ENCODE peak calls at places on chromosomes 4 and X, in ten cellular contexts. Y is A549, X is mesenchymal stem cell, R is MM.1S, S is GM23248, J is PC-9, T is HCT116, M is K562, D is PC-3, P is GM23338. Q is an unnamed sample.

GRCh38 chr4:1050486-1051213 is 39.2 kb downstream of the FGFRL1 start:
- DNase-seq in Y (no peak), X (no peak), R (no peak), S (no peak), J (no peak), T (no peak), M (no peak), D (no peak), P (no peak), Q (no peak)

GRCh38 chrX:11381464-11381863 is 88.3 kb downstream of the AMELX start:
- DNase-seq in Y (peak; percentile 46), X (peak; percentile 66), R (peak; percentile 40), S (peak; percentile 60), J (no peak), T (peak; percentile 24), M (peak; percentile 84), D (peak; percentile 77), P (peak; percentile 62), Q (peak; percentile 46)

GRCh38 chr4:16897991-16898827 is at the start of gene LDB2:
- DNase-seq in Y (no peak), X (peak; percentile 96), R (no peak), S (peak; percentile 83), J (no peak), T (no peak), M (no peak), D (no peak), P (peak; percentile 86), Q (no peak)

GRCh38 chr4:160414516-160414915 is 1311.6 kb downstream of the RAPGEF2 start:
- DNase-seq in Y (no peak), X (no peak), R (no peak), S (no peak), J (no peak), T (no peak), M (no peak), D (no peak), P (no peak), Q (no peak)

GRCh38 chrX:12240491-12240890 is 102.2 kb downstream of the FRMPD4 start:
- DNase-seq in Y (no peak), X (no peak), R (no peak), S (no peak), J (no peak), T (no peak), M (no peak), D (no peak), P (no peak), Q (no peak)

GRCh38 chr4:8010618-8011017 is 71.0 kb upstream of the AFAP1 start:
- DNase-seq in Y (no peak), X (peak; percentile 74), R (no peak), S (no peak), J (no peak), T (no peak), M (no peak), D (no peak), P (no peak), Q (peak; percentile 37)

GRCh38 chr4:54568184-54568583 is 89.6 kb upstream of the KIT start:
- DNase-seq in Y (no peak), X (peak; percentile 83), R (no peak), S (peak; percentile 84), J (peak; percentile 64), T (no peak), M (peak; percentile 62), D (peak; percentile 82), P (no peak), Q (no peak)

GRCh38 chr4:186326391-186326790 is 60.4 kb downstream of the F11 start:
- DNase-seq in Y (no peak), X (no peak), R (no peak), S (no peak), J (no peak), T (no peak), M (no peak), D (no peak), P (no peak), Q (no peak)

GRCh38 chr4:7157666-7158065 is 34.7 kb upstream of the SORCS2 start:
- DNase-seq in Y (no peak), X (no peak), R (no peak), S (no peak), J (no peak), T (no peak), M (no peak), D (no peak), P (no peak), Q (peak; percentile 62)

DNA sequence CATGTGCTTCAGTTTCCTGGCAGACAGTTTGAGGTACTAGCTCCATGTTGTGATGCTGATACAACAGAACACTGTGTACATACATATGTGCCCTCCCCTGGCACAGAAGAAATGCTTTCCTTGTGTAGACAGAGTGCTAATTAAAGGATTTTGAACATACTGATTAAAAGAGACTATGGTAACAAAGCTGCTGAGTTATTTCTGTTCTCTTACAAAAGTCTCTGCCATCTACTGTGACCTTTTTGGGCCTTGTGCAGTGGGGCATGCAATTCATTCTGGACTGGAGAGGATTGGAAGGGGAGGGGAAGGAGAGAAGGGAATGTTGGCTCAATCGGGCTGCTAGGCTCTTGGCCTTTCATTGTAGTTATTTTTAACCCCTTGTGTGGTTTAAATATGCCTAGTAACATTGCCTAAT is 6.0 kb downstream of the PDLIM5 start:
- DNase-seq in Y (no peak), X (peak; percentile 43), R (no peak), S (no peak), J (no peak), T (no peak), M (no peak), D (no peak), P (peak; percentile 43), Q (no peak)
- H3K4me2 ChIP-seq in Y (peak overlapping the region; percentile 74), X (peak overlapping the region; percentile 60), R (no peak overlapping the region), S (peak overlapping the region; percentile 64), J (peak overlapping the region; percentile 40), T (peak overlapping the region; percentile 14), M (peak overlapping the region; percentile 52), D (peak overlapping the region; percentile 33), P (peak overlapping the region; percentile 58), Q (peak overlapping the region; percentile 52)

GRCh38 chrX:130085551-130085986 is 24.7 kb downstream of the ELF4 start:
- DNase-seq in Y (no peak), X (peak; percentile 52), R (no peak), S (peak; percentile 16), J (no peak), T (no peak), M (no peak), D (no peak), P (no peak), Q (peak; percentile 47)

GRCh38 chrX:130083656-130084382 is 26.5 kb downstream of the ELF4 start:
- DNase-seq in Y (no peak), X (no peak), R (no peak), S (no peak), J (no peak), T (no peak), M (peak; percentile 40), D (no peak), P (no peak), Q (peak; percentile 11)

GRCh38 chrX:130084651-130085237 is 25.6 kb downstream of the ELF4 start:
- DNase-seq in Y (no peak), X (no peak), R (peak; percentile 27), S (no peak), J (no peak), T (no peak), M (peak; percentile 46), D (no peak), P (no peak), Q (peak; percentile 31)

GRCh38 chrX:130083107-130083490 is 27.2 kb downstream of the ELF4 start:
- DNase-seq in Y (no peak), X (no peak), R (no peak), S (no peak), J (no peak), T (no peak), M (peak; percentile 63), D (no peak), P (peak; percentile 34), Q (peak; percentile 17)

DNA sequence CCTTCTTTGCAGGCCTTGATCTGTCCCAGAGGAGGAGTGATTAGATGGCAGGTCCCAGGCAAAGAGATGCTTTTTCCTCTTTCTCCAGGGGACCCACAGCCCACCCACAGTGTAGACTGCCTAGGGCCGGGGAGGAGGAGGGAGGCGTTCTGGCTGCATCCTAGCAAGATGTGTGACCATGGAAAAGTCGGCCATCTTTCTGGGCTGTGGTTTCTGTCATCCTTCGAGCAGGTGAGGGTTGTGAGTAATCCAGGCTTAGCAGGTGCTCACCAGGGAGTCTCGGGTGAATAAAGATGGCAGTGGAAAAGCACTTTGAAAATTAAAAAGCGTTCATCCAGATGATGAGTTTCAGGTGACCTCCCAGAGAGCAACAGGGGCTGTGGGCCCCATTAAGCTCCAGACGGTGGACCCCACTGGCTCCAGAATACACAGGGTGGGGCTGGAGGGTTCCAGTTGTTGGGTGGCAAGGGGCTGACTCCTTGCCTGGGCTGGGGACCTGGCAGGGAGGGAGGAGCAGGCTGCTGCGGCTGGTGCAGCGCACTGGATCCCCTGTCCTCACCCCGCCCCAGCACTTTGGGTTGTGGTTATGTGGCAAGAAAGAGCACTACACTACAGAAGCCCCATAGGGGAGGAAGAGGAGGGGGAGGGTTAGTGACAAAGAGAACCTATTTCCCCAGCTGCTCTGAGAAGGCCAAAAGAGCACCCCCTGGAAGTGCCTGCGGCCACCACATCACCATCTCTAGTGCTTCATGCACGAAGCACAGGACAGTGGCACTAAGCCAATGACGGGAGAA is 23.7 kb downstream of the ELF4 start:
- DNase-seq in Y (no peak), X (no peak), R (no peak), S (no peak), J (no peak), T (no peak), M (no peak), D (no peak), P (no peak), Q (peak; percentile 53)
- H3K4me1 ChIP-seq in Y (peaks cover 3% of the 10 kb centered on the region), X (peaks cover 38% of the 10 kb centered on the region), R (peaks cover 42% of the 10 kb centered on the region), S (peaks cover 19% of the 10 kb centered on the region), J (peaks cover 10% of the 10 kb centered on the region), T (no peaks in the 10 kb centered on the region), M (peaks cover 65% of the 10 kb centered on the region), D (no peaks in the 10 kb centered on the region), P (peaks cover 3% of the 10 kb centered on the region), Q (peaks cover 10% of the 10 kb centered on the region)

GRCh38 chrX:5672099-5672498 is 556.6 kb downstream of the NLGN4X start:
- DNase-seq in Y (no peak), X (no peak), R (no peak), S (no peak), J (no peak), T (no peak), M (no peak), D (no peak), P (no peak), Q (no peak)

GRCh38 chrX:5674036-5674435 is 554.6 kb downstream of the NLGN4X start:
- DNase-seq in Y (no peak), X (no peak), R (no peak), S (no peak), J (no peak), T (no peak), M (no peak), D (no peak), P (no peak), Q (no peak)
- H3K27ac ChIP-seq in Y (no peak overlapping the region), X (no peak overlapping the region), R (no peak overlapping the region), S (no peak overlapping the region), J (no peak overlapping the region), T (no peak overlapping the region), M (no peak overlapping the region), D (no peak overlapping the region), P (no peak overlapping the region), Q (no peak overlapping the region)

DNA sequence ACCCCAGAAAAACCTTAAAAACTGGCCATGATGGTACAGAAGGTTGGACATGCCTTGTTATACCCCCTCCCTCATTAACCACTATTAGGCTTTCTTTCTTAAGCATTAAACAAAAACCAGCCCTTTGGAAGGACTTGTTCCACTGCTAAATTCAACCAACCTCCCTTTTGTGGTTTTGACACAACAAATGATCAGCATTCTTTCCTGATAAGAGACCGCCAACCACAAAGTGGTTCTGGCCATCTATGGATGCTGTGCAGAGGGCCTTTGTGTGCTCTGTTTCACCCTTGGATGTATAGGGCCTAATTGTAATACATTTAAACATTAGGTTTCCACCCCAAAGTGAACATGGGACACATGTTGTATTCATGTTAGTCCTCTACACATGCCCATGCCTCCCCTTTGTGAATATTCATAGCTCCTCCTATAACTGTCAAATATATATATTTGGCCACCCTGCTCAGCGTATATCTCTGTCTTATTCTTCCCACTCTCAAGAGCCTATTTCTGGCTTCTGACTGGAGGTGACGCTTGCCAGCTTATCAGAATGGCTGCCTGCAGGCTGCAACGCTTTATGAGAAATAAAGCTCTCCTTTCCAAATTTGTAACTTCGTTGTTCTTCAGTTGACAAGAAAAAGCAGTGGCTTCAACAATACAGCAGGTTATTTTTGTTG is 126.6 kb downstream of the NPNT start:
- DNase-seq in Y (no peak), X (peak; percentile 81), R (no peak), S (no peak), J (no peak), T (no peak), M (peak; percentile 6), D (no peak), P (no peak), Q (peak; percentile 44)
- H3K4me2 ChIP-seq in Y (no peak overlapping the region), X (no peak overlapping the region), R (no peak overlapping the region), S (no peak overlapping the region), J (no peak overlapping the region), T (no peak overlapping the region), M (no peak overlapping the region), D (no peak overlapping the region), P (no peak overlapping the region), Q (no peak overlapping the region)

Q was measured in osteoblast.